ENCODE peak calls at places on chromosome 6, in four cellular contexts. One of them, this sample, is unnamed.

GRCh38 chr6:108492131-108492766 is 68.5 kb upstream of the FOXO3 start:
- DNase-seq in K562: peak
- DNase-seq in neural progenitor cell: peak
- DNase-seq in mesenchymal stem cell: peak
- DNase-seq in this sample: peak

GRCh38 chr6:73375216-73375615 is 5.5 kb upstream of the OOEP start:
- DNase-seq in K562: no peak
- DNase-seq in neural progenitor cell: no peak
- DNase-seq in mesenchymal stem cell: no peak
- DNase-seq in this sample: no peak

GRCh38 chr6:149450679-149451360 is 34.0 kb downstream of the ZC3H12D start:
- DNase-seq in K562: no peak
- DNase-seq in neural progenitor cell: peak
- DNase-seq in mesenchymal stem cell: no peak
- DNase-seq in this sample: peak

GRCh38 chr6:106692112-106692822 is 62.9 kb downstream of the QRSL1 start:
- DNase-seq in K562: no peak
- DNase-seq in neural progenitor cell: peak
- DNase-seq in mesenchymal stem cell: peak
- DNase-seq in this sample: peak

GRCh38 chr6:14502551-14502950 is 385.0 kb downstream of the CD83 start:
- DNase-seq in K562: peak
- DNase-seq in neural progenitor cell: no peak
- DNase-seq in mesenchymal stem cell: no peak
- DNase-seq in this sample: no peak

GRCh38 chr6:170345662-170346061 is 39.1 kb downstream of the FAM120B start:
- DNase-seq in K562: no peak
- DNase-seq in neural progenitor cell: no peak
- DNase-seq in mesenchymal stem cell: peak
- DNase-seq in this sample: no peak

GRCh38 chr6:104118274-104118673 is 741.4 kb downstream of the HACE1 start:
- DNase-seq in K562: no peak
- DNase-seq in neural progenitor cell: no peak
- DNase-seq in mesenchymal stem cell: peak
- DNase-seq in this sample: no peak

GRCh38 chr6:89138173-89138572 is 7.7 kb upstream of the PM20D2 start:
- DNase-seq in K562: no peak
- DNase-seq in neural progenitor cell: no peak
- DNase-seq in mesenchymal stem cell: no peak
- DNase-seq in this sample: no peak

GRCh38 chr6:45991189-45991588 is 24.5 kb downstream of the CLIC5 start:
- DNase-seq in K562: no peak
- DNase-seq in neural progenitor cell: peak
- DNase-seq in mesenchymal stem cell: no peak
- DNase-seq in this sample: peak

GRCh38 chr6:27251672-27252251 is 4.3 kb downstream of the PRSS16 start:
- DNase-seq in K562: peak
- DNase-seq in neural progenitor cell: peak
- DNase-seq in mesenchymal stem cell: peak
- DNase-seq in this sample: peak

GRCh38 chr6:13407709-13408695 is 79.4 kb downstream of the GFOD1 start:
- DNase-seq in K562: peak
- DNase-seq in neural progenitor cell: no peak
- DNase-seq in mesenchymal stem cell: peak
- DNase-seq in this sample: no peak

GRCh38 chr6:89952696-89953095 is 58.4 kb downstream of the GJA10 start:
- DNase-seq in K562: no peak
- DNase-seq in neural progenitor cell: no peak
- DNase-seq in mesenchymal stem cell: peak
- DNase-seq in this sample: no peak

GRCh38 chr6:105726902-105727655 is 324.2 kb upstream of the PREP start:
- DNase-seq in K562: no peak
- DNase-seq in neural progenitor cell: no peak
- DNase-seq in mesenchymal stem cell: no peak
- DNase-seq in this sample: no peak

GRCh38 chr6:30881987-30882763 is 2.1 kb upstream of the DDR1 start:
- DNase-seq in K562: no peak
- DNase-seq in neural progenitor cell: peak
- DNase-seq in mesenchymal stem cell: peak
- DNase-seq in this sample: peak

GRCh38 chr6:51260003-51260402 is 441.3 kb downstream of the TFAP2B start:
- DNase-seq in K562: no peak
- DNase-seq in neural progenitor cell: no peak
- DNase-seq in mesenchymal stem cell: no peak
- DNase-seq in this sample: peak

GRCh38 chr6:134117409-134117808 is 65.0 kb upstream of the SLC2A12 start:
- DNase-seq in K562: no peak
- DNase-seq in neural progenitor cell: peak
- DNase-seq in mesenchymal stem cell: peak
- DNase-seq in this sample: no peak

GRCh38 chr6:147547369-147547902 is 38.9 kb downstream of the SAMD5 start:
- DNase-seq in K562: no peak
- DNase-seq in neural progenitor cell: no peak
- DNase-seq in mesenchymal stem cell: no peak
- DNase-seq in this sample: no peak

GRCh38 chr6:24945046-24945445 is 9.3 kb upstream of the RIPOR2 start:
- DNase-seq in K562: no peak
- DNase-seq in neural progenitor cell: no peak
- DNase-seq in mesenchymal stem cell: no peak
- DNase-seq in this sample: no peak

GRCh38 chr6:41940759-41941279 is 789 bp downstream of the CCND3 start:
- DNase-seq in K562: no peak
- DNase-seq in neural progenitor cell: peak
- DNase-seq in mesenchymal stem cell: peak
- DNase-seq in this sample: peak

GRCh38 chr6:44300424-44300823 is 12.7 kb downstream of the AARS2 start:
- DNase-seq in K562: no peak
- DNase-seq in neural progenitor cell: no peak
- DNase-seq in mesenchymal stem cell: no peak
- DNase-seq in this sample: no peak

DNA sequence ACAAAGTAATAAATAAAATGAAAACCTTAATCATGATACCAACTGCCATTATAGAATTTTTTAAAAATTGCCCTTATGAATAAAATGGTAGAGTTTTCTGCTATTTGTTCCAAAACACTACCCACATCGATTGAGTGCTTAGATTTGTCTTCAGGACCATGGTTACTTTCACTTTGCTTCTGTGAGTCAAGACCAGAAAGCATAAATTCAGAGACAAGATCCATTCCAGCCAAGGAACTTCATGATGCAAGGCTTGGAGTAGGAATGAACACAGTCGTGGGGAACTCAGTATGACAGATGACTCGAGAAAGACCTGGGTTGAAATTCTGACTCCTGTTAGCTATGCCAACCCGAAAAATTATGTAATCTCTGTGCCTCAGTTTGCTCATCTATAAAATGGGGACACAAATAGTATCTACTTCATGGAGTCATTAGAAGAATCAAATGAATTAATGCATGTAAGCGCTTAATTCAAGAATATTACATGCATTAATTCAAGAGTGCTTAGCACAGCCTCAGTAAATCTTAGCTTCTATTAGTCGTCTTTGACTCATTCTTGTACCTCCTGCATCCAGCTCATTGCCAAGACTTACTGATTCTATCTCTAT is 72.5 kb upstream of the MYLIP start:
- DNase-seq in K562: no peak
- DNase-seq in neural progenitor cell: no peak
- DNase-seq in mesenchymal stem cell: peak
- DNase-seq in this sample: no peak
- H3K4me3 ChIP-seq in K562: no peak
- H3K4me3 ChIP-seq in neural progenitor cell: no peak
- H3K4me3 ChIP-seq in mesenchymal stem cell: peak
- H3K4me3 ChIP-seq in this sample: no peak

DNA sequence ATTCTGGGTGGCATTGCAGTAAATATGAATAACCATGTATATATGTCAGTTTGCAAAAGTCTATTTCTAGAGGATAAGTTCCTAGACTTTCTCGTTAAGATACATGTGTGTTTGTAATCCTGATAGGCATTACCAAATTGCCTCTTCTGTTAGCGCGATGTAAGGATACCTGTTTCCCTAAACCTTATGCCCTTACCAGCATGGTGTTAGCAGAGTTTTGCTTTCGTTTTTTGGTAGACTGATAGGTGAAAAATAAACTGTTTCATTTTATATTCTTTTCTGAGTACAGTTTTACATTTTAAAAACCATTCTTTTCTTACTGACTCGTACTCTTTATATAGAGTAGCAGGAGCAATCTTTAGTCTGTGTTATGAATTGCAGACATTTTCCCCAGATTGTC is 32.3 kb downstream of the SNX9 start:
- DNase-seq in K562: no peak
- DNase-seq in neural progenitor cell: no peak
- DNase-seq in mesenchymal stem cell: no peak
- DNase-seq in this sample: no peak
- H3K4me3 ChIP-seq in K562: no peak
- H3K4me3 ChIP-seq in neural progenitor cell: no peak
- H3K4me3 ChIP-seq in mesenchymal stem cell: no peak
- H3K4me3 ChIP-seq in this sample: no peak

GRCh38 chr6:152531659-152532058 is 105.5 kb downstream of the SYNE1 start:
- DNase-seq in K562: no peak
- DNase-seq in neural progenitor cell: no peak
- DNase-seq in mesenchymal stem cell: no peak
- DNase-seq in this sample: no peak

GRCh38 chr6:152529364-152529763 is 107.8 kb downstream of the SYNE1 start:
- DNase-seq in K562: no peak
- DNase-seq in neural progenitor cell: no peak
- DNase-seq in mesenchymal stem cell: peak
- DNase-seq in this sample: no peak

GRCh38 chr6:152532556-152533422 is 104.4 kb downstream of the SYNE1 start:
- DNase-seq in K562: no peak
- DNase-seq in neural progenitor cell: no peak
- DNase-seq in mesenchymal stem cell: no peak
- DNase-seq in this sample: no peak

DNA sequence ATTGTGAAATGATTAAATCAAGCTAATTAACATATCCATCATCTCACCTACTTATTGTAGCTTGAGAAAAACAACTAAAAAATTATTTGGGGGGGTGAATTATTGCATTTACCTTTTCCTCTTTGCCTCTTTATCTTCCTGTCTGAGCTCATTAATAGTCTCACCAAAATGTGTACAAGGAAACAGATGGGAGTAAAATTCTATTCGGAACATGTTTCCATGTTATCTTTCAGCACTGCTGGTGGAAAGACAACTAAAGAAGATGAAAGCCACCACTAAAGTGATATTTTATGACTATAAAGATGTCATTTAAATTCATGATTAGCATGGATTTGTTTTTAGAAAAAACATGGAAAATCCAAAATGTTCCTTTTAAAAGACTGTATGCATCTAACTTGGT is 102.6 kb downstream of the SYNE1 start:
- DNase-seq in K562: no peak
- DNase-seq in neural progenitor cell: no peak
- DNase-seq in mesenchymal stem cell: no peak
- DNase-seq in this sample: no peak
- H3K4me3 ChIP-seq in K562: no peak
- H3K4me3 ChIP-seq in neural progenitor cell: no peak
- H3K4me3 ChIP-seq in mesenchymal stem cell: no peak
- H3K4me3 ChIP-seq in this sample: no peak

GRCh38 chr6:71405416-71405815 is 116.8 kb downstream of the OGFRL1 start:
- DNase-seq in K562: no peak
- DNase-seq in neural progenitor cell: no peak
- DNase-seq in mesenchymal stem cell: no peak
- DNase-seq in this sample: no peak

GRCh38 chr6:71404145-71404966 is 115.7 kb downstream of the OGFRL1 start:
- DNase-seq in K562: no peak
- DNase-seq in neural progenitor cell: no peak
- DNase-seq in mesenchymal stem cell: peak
- DNase-seq in this sample: peak

GRCh38 chr6:71408966-71409723 is 120.5 kb downstream of the OGFRL1 start:
- DNase-seq in K562: no peak
- DNase-seq in neural progenitor cell: no peak
- DNase-seq in mesenchymal stem cell: no peak
- DNase-seq in this sample: no peak

GRCh38 chr6:71404967-71405278 is 116.3 kb downstream of the OGFRL1 start:
- DNase-seq in K562: no peak
- DNase-seq in neural progenitor cell: no peak
- DNase-seq in mesenchymal stem cell: no peak
- DNase-seq in this sample: no peak

DNA sequence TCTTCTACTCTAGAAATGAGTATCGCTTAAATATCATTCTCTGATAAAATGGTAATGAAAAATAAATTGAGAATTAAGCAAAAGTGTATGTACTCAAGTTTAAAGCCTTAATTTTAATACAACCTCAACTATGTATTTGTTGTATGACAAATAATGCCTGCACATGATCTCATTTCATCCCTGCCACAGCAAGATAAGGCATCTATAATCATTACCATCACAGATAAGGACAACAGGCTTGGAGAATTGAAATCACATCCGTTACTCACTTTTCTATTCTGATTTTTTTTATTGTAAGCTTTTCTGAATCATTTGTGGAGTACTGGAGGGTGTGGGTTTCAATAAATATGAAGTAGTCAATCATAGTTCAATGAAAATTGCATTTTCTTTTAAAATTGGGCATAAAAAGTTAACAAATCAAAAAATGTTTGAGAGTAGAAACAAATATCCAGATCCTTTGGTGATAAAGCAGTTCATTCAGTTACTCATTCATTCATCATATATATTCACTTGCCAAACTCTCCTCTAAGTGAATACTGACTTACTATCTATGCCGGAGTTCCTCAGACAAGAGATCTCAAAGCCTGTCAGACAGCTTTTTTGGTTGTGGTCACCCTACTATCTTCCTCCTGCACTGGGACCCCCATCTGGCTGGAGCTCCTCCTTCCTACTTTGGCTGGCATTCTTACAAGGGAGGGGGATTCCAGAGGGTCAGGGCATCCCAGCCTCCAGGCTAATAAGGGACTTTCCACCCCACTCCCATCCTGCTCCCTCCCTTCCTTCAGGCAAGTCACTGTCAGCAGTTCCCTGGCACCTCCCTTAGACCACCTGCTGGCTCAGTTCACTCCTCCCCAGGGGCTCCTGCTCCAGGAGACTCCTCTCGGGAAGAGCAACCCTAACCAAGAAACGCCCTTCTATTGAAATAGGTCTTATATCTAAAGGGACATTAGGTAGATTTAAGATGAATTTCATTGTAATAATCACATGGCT is 118.6 kb downstream of the OGFRL1 start:
- DNase-seq in K562: no peak
- DNase-seq in neural progenitor cell: peak
- DNase-seq in mesenchymal stem cell: no peak
- DNase-seq in this sample: peak
- H3K4me3 ChIP-seq in K562: no peak
- H3K4me3 ChIP-seq in neural progenitor cell: no peak
- H3K4me3 ChIP-seq in mesenchymal stem cell: no peak
- H3K4me3 ChIP-seq in this sample: no peak

GRCh38 chr6:167954151-167954550 is 43.3 kb upstream of the KIF25 start:
- DNase-seq in K562: no peak
- DNase-seq in neural progenitor cell: no peak
- DNase-seq in mesenchymal stem cell: no peak
- DNase-seq in this sample: no peak
- H3K4me3 ChIP-seq in K562: no peak
- H3K4me3 ChIP-seq in neural progenitor cell: no peak
- H3K4me3 ChIP-seq in mesenchymal stem cell: no peak
- H3K4me3 ChIP-seq in this sample: no peak